ENCODE peak calls at places on chromosomes 13 and 19, in eight cellular contexts. One of them, this sample, is unnamed. For H3K27me3, the result is how much of the 10 kb centered on the place peaks cover.

GRCh38 chr13:94416454-94417080 is 62.9 kb downstream of the DCT start:
- DNase-seq in left lung: no peak
- DNase-seq in GM23338: peak
- DNase-seq in sigmoid colon: no peak
- DNase-seq in cardiac muscle cell: peak
- DNase-seq in Peyer's patch: no peak
- DNase-seq in dorsolateral prefrontal cortex: no peak
- DNase-seq in PC-9: peak
- DNase-seq in this sample: peak

GRCh38 chr19:30309983-30310805 is 62.0 kb upstream of the ZNF536 start:
- DNase-seq in left lung: no peak
- DNase-seq in GM23338: no peak
- DNase-seq in sigmoid colon: no peak
- DNase-seq in cardiac muscle cell: no peak
- DNase-seq in Peyer's patch: no peak
- DNase-seq in dorsolateral prefrontal cortex: no peak
- DNase-seq in PC-9: no peak
- DNase-seq in this sample: no peak

GRCh38 chr13:55244991-55245644 is 1895.6 kb upstream of the PRR20A start:
- DNase-seq in left lung: no peak
- DNase-seq in GM23338: peak
- DNase-seq in sigmoid colon: no peak
- DNase-seq in cardiac muscle cell: peak
- DNase-seq in Peyer's patch: no peak
- DNase-seq in dorsolateral prefrontal cortex: no peak
- DNase-seq in PC-9: no peak
- DNase-seq in this sample: peak

GRCh38 chr19:35557539-35558399 is 5.7 kb downstream of the ATP4A start:
- DNase-seq in left lung: peak
- DNase-seq in GM23338: peak
- DNase-seq in sigmoid colon: no peak
- DNase-seq in cardiac muscle cell: peak
- DNase-seq in Peyer's patch: peak
- DNase-seq in dorsolateral prefrontal cortex: peak
- DNase-seq in PC-9: no peak
- DNase-seq in this sample: peak

GRCh38 chr19:47766359-47766620 is 12.2 kb upstream of the SELENOW start:
- DNase-seq in left lung: no peak
- DNase-seq in GM23338: no peak
- DNase-seq in sigmoid colon: no peak
- DNase-seq in cardiac muscle cell: no peak
- DNase-seq in Peyer's patch: no peak
- DNase-seq in dorsolateral prefrontal cortex: no peak
- DNase-seq in PC-9: no peak
- DNase-seq in this sample: no peak

GRCh38 chr13:113759525-113760137 is 605 bp downstream of the TMEM255B start:
- DNase-seq in left lung: no peak
- DNase-seq in GM23338: peak
- DNase-seq in sigmoid colon: peak
- DNase-seq in cardiac muscle cell: peak
- DNase-seq in Peyer's patch: no peak
- DNase-seq in dorsolateral prefrontal cortex: no peak
- DNase-seq in PC-9: no peak
- DNase-seq in this sample: no peak

GRCh38 chr19:45922281-45922680 is 7.7 kb upstream of the NANOS2 start:
- DNase-seq in left lung: no peak
- DNase-seq in GM23338: peak
- DNase-seq in sigmoid colon: no peak
- DNase-seq in cardiac muscle cell: no peak
- DNase-seq in Peyer's patch: no peak
- DNase-seq in dorsolateral prefrontal cortex: no peak
- DNase-seq in PC-9: no peak
- DNase-seq in this sample: no peak

GRCh38 chr19:18340990-18341868 is 831 bp downstream of the PGPEP1 start:
- DNase-seq in left lung: peak
- DNase-seq in GM23338: peak
- DNase-seq in sigmoid colon: peak
- DNase-seq in cardiac muscle cell: peak
- DNase-seq in Peyer's patch: peak
- DNase-seq in dorsolateral prefrontal cortex: peak
- DNase-seq in PC-9: peak
- DNase-seq in this sample: no peak

GRCh38 chr13:101556676-101557121 is 104.2 kb downstream of the ITGBL1 start:
- DNase-seq in left lung: no peak
- DNase-seq in GM23338: no peak
- DNase-seq in sigmoid colon: no peak
- DNase-seq in cardiac muscle cell: no peak
- DNase-seq in Peyer's patch: no peak
- DNase-seq in dorsolateral prefrontal cortex: no peak
- DNase-seq in PC-9: no peak
- DNase-seq in this sample: no peak

GRCh38 chr13:30115257-30115600 is 192.1 kb downstream of the KATNAL1 start:
- DNase-seq in left lung: no peak
- DNase-seq in GM23338: no peak
- DNase-seq in sigmoid colon: no peak
- DNase-seq in cardiac muscle cell: no peak
- DNase-seq in Peyer's patch: no peak
- DNase-seq in dorsolateral prefrontal cortex: no peak
- DNase-seq in PC-9: no peak
- DNase-seq in this sample: no peak

GRCh38 chr13:31115616-31116015 is 46.1 kb downstream of the HSPH1 start:
- DNase-seq in left lung: no peak
- DNase-seq in GM23338: no peak
- DNase-seq in sigmoid colon: no peak
- DNase-seq in cardiac muscle cell: no peak
- DNase-seq in Peyer's patch: no peak
- DNase-seq in dorsolateral prefrontal cortex: no peak
- DNase-seq in PC-9: no peak
- DNase-seq in this sample: no peak

GRCh38 chr13:40148103-40148502 is 492.6 kb downstream of the COG6 start:
- DNase-seq in left lung: no peak
- DNase-seq in GM23338: no peak
- DNase-seq in sigmoid colon: no peak
- DNase-seq in cardiac muscle cell: no peak
- DNase-seq in Peyer's patch: no peak
- DNase-seq in dorsolateral prefrontal cortex: no peak
- DNase-seq in PC-9: no peak
- DNase-seq in this sample: no peak

GRCh38 chr13:46352810-46353209 is 34.2 kb downstream of the RUBCNL start:
- DNase-seq in left lung: no peak
- DNase-seq in GM23338: no peak
- DNase-seq in sigmoid colon: no peak
- DNase-seq in cardiac muscle cell: no peak
- DNase-seq in Peyer's patch: no peak
- DNase-seq in dorsolateral prefrontal cortex: no peak
- DNase-seq in PC-9: no peak
- DNase-seq in this sample: no peak

GRCh38 chr19:35044317-35045117 is 3.0 kb downstream of the HPN start:
- DNase-seq in left lung: peak
- DNase-seq in GM23338: peak
- DNase-seq in sigmoid colon: no peak
- DNase-seq in cardiac muscle cell: peak
- DNase-seq in Peyer's patch: peak
- DNase-seq in dorsolateral prefrontal cortex: peak
- DNase-seq in PC-9: peak
- DNase-seq in this sample: peak

GRCh38 chr13:27797228-27797624 is 4.9 kb downstream of the GSX1 start:
- DNase-seq in left lung: no peak
- DNase-seq in GM23338: peak
- DNase-seq in sigmoid colon: no peak
- DNase-seq in cardiac muscle cell: peak
- DNase-seq in Peyer's patch: no peak
- DNase-seq in dorsolateral prefrontal cortex: no peak
- DNase-seq in PC-9: no peak
- DNase-seq in this sample: peak

GRCh38 chr19:56015756-56016155 is 29.2 kb downstream of the NLRP5 start:
- DNase-seq in left lung: no peak
- DNase-seq in GM23338: peak
- DNase-seq in sigmoid colon: no peak
- DNase-seq in cardiac muscle cell: peak
- DNase-seq in Peyer's patch: no peak
- DNase-seq in dorsolateral prefrontal cortex: no peak
- DNase-seq in PC-9: no peak
- DNase-seq in this sample: no peak

GRCh38 chr13:40764587-40765403 is 6.2 kb downstream of the MRPS31 start:
- DNase-seq in left lung: no peak
- DNase-seq in GM23338: no peak
- DNase-seq in sigmoid colon: no peak
- DNase-seq in cardiac muscle cell: no peak
- DNase-seq in Peyer's patch: no peak
- DNase-seq in dorsolateral prefrontal cortex: no peak
- DNase-seq in PC-9: no peak
- DNase-seq in this sample: no peak

GRCh38 chr19:40778865-40779284 is 828 bp downstream of the RAB4B start:
- DNase-seq in left lung: no peak
- DNase-seq in GM23338: no peak
- DNase-seq in sigmoid colon: no peak
- DNase-seq in cardiac muscle cell: no peak
- DNase-seq in Peyer's patch: no peak
- DNase-seq in dorsolateral prefrontal cortex: no peak
- DNase-seq in PC-9: no peak
- DNase-seq in this sample: no peak

GRCh38 chr13:43786472-43786765 is 353 bp downstream of the ENOX1 start:
- DNase-seq in left lung: no peak
- DNase-seq in GM23338: no peak
- DNase-seq in sigmoid colon: no peak
- DNase-seq in cardiac muscle cell: no peak
- DNase-seq in Peyer's patch: no peak
- DNase-seq in dorsolateral prefrontal cortex: no peak
- DNase-seq in PC-9: peak
- DNase-seq in this sample: no peak

GRCh38 chr13:43787998-43788397 is 1.2 kb upstream of the ENOX1 start:
- DNase-seq in left lung: no peak
- DNase-seq in GM23338: peak
- DNase-seq in sigmoid colon: no peak
- DNase-seq in cardiac muscle cell: no peak
- DNase-seq in Peyer's patch: no peak
- DNase-seq in dorsolateral prefrontal cortex: no peak
- DNase-seq in PC-9: peak
- DNase-seq in this sample: peak

GRCh38 chr13:43786766-43787517 is at the start of gene ENOX1:
- DNase-seq in left lung: peak
- DNase-seq in GM23338: peak
- DNase-seq in sigmoid colon: peak
- DNase-seq in cardiac muscle cell: peak
- DNase-seq in Peyer's patch: no peak
- DNase-seq in dorsolateral prefrontal cortex: peak
- DNase-seq in PC-9: peak
- DNase-seq in this sample: peak

GRCh38 chr13:43785681-43786471 is 896 bp downstream of the ENOX1 start:
- DNase-seq in left lung: peak
- DNase-seq in GM23338: peak
- DNase-seq in sigmoid colon: peak
- DNase-seq in cardiac muscle cell: peak
- DNase-seq in Peyer's patch: no peak
- DNase-seq in dorsolateral prefrontal cortex: peak
- DNase-seq in PC-9: peak
- DNase-seq in this sample: peak

DNA sequence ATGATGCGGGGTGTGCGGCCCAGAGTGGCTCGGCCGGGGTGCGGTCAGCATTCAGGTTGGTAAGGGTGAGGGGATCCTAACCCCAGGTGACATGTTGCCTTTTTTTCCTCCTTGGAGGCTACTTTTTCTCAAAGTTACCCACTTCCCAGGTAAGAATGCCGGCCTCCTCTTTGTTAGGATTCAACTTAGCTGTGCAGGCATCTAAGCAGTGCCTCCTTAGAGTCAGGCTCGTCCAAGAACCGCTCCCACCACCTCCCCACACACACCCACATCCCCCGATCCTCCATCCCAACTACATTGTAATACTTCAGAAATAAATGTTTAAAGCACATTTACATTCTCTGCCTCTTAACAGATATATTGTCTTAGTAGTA is 733 bp upstream of the ENOX1 start:
- DNase-seq in left lung: no peak
- DNase-seq in GM23338: peak
- DNase-seq in sigmoid colon: no peak
- DNase-seq in cardiac muscle cell: no peak
- DNase-seq in Peyer's patch: no peak
- DNase-seq in dorsolateral prefrontal cortex: no peak
- DNase-seq in PC-9: no peak
- DNase-seq in this sample: peak
- H3K27me3 ChIP-seq in left lung: under half
- H3K27me3 ChIP-seq in GM23338: half or more
- H3K27me3 ChIP-seq in sigmoid colon: under half
- H3K27me3 ChIP-seq in cardiac muscle cell: under half
- H3K27me3 ChIP-seq in Peyer's patch: under half
- H3K27me3 ChIP-seq in dorsolateral prefrontal cortex: under half
- H3K27me3 ChIP-seq in PC-9: under half
- H3K27me3 ChIP-seq in this sample: under half

GRCh38 chr19:49328741-49329140 is 3.8 kb upstream of the SLC6A16 start:
- DNase-seq in left lung: no peak
- DNase-seq in GM23338: no peak
- DNase-seq in sigmoid colon: no peak
- DNase-seq in cardiac muscle cell: no peak
- DNase-seq in Peyer's patch: no peak
- DNase-seq in dorsolateral prefrontal cortex: no peak
- DNase-seq in PC-9: no peak
- DNase-seq in this sample: no peak

GRCh38 chr19:49326165-49326704 is 1.2 kb upstream of the SLC6A16 start:
- DNase-seq in left lung: no peak
- DNase-seq in GM23338: no peak
- DNase-seq in sigmoid colon: no peak
- DNase-seq in cardiac muscle cell: no peak
- DNase-seq in Peyer's patch: no peak
- DNase-seq in dorsolateral prefrontal cortex: no peak
- DNase-seq in PC-9: no peak
- DNase-seq in this sample: no peak

GRCh38 chr19:49327878-49328544 is 3.0 kb upstream of the SLC6A16 start:
- DNase-seq in left lung: no peak
- DNase-seq in GM23338: peak
- DNase-seq in sigmoid colon: no peak
- DNase-seq in cardiac muscle cell: peak
- DNase-seq in Peyer's patch: no peak
- DNase-seq in dorsolateral prefrontal cortex: no peak
- DNase-seq in PC-9: no peak
- DNase-seq in this sample: no peak

GRCh38 chr19:49324801-49325491 is at the start of gene SLC6A16:
- DNase-seq in left lung: no peak
- DNase-seq in GM23338: no peak
- DNase-seq in sigmoid colon: no peak
- DNase-seq in cardiac muscle cell: no peak
- DNase-seq in Peyer's patch: no peak
- DNase-seq in dorsolateral prefrontal cortex: no peak
- DNase-seq in PC-9: no peak
- DNase-seq in this sample: no peak
- TF ChIP-seq CTCF in left lung: no peak
- TF ChIP-seq CTCF in GM23338: no peak
- TF ChIP-seq CTCF in sigmoid colon: no peak
- TF ChIP-seq CTCF in cardiac muscle cell: no peak
- TF ChIP-seq CTCF in Peyer's patch: no peak
- TF ChIP-seq CTCF in dorsolateral prefrontal cortex: no peak
- TF ChIP-seq CTCF in PC-9: no peak
- TF ChIP-seq CTCF in this sample: no peak

GRCh38 chr19:6587998-6588507 is 2.9 kb downstream of the CD70 start:
- DNase-seq in left lung: no peak
- DNase-seq in GM23338: peak
- DNase-seq in sigmoid colon: no peak
- DNase-seq in cardiac muscle cell: no peak
- DNase-seq in Peyer's patch: no peak
- DNase-seq in dorsolateral prefrontal cortex: no peak
- DNase-seq in PC-9: no peak
- DNase-seq in this sample: no peak
- H3K27me3 ChIP-seq in left lung: half or more
- H3K27me3 ChIP-seq in GM23338: half or more
- H3K27me3 ChIP-seq in sigmoid colon: half or more
- H3K27me3 ChIP-seq in cardiac muscle cell: half or more
- H3K27me3 ChIP-seq in Peyer's patch: under half
- H3K27me3 ChIP-seq in dorsolateral prefrontal cortex: under half
- H3K27me3 ChIP-seq in PC-9: under half
- H3K27me3 ChIP-seq in this sample: half or more

GRCh38 chr13:98869408-98870090 is 108.3 kb downstream of the DOCK9 start:
- DNase-seq in left lung: no peak
- DNase-seq in GM23338: no peak
- DNase-seq in sigmoid colon: no peak
- DNase-seq in cardiac muscle cell: no peak
- DNase-seq in Peyer's patch: no peak
- DNase-seq in dorsolateral prefrontal cortex: no peak
- DNase-seq in PC-9: no peak
- DNase-seq in this sample: peak
- TF ChIP-seq CTCF in left lung: peak
- TF ChIP-seq CTCF in GM23338: peak
- TF ChIP-seq CTCF in sigmoid colon: no peak
- TF ChIP-seq CTCF in cardiac muscle cell: no peak
- TF ChIP-seq CTCF in Peyer's patch: no peak
- TF ChIP-seq CTCF in dorsolateral prefrontal cortex: no peak
- TF ChIP-seq CTCF in PC-9: peak
- TF ChIP-seq CTCF in this sample: no peak